ENCODE peak calls at places on chromosome 21, in seven cellular contexts. M is heart right ventricle, I is uterus, Y is HCT116, O is cardiac muscle cell, Z is fibroblast of lung, X is BJ. D is an unnamed sample. For H3K27me3, the result is how much of the 10 kb centered on the place peaks cover.

GRCh38 chr21:38831526-38832467 is 26.1 kb downstream of the ETS2 start:
- DNase-seq in M (no peak), I (peak), Y (peak), O (no peak), Z (peak), X (peak), D (peak)

GRCh38 chr21:18493420-18493819 is 89.8 kb upstream of the TMPRSS15 start:
- DNase-seq in M (no peak), I (no peak), Y (no peak), O (no peak), Z (peak), X (no peak), D (peak)

GRCh38 chr21:15241997-15242767 is 177.4 kb upstream of the NRIP1 start:
- DNase-seq in M (no peak), I (no peak), Y (no peak), O (no peak), Z (peak), X (no peak), D (no peak)

GRCh38 chr21:39715804-39716397 is 29.1 kb upstream of the IGSF5 start:
- DNase-seq in M (peak), I (peak), Y (peak), O (peak), Z (peak), X (no peak), D (peak)

GRCh38 chr21:20570824-20571232 is 427.4 kb upstream of the NCAM2 start:
- DNase-seq in M (no peak), I (no peak), Y (no peak), O (no peak), Z (no peak), X (no peak), D (no peak)

GRCh38 chr21:36052860-36053766 is 7.2 kb downstream of the SETD4 start:
- DNase-seq in M (no peak), I (no peak), Y (no peak), O (no peak), Z (no peak), X (no peak), D (no peak)

GRCh38 chr21:31371715-31372114 is 27.7 kb upstream of the TIAM1 start:
- DNase-seq in M (no peak), I (no peak), Y (no peak), O (no peak), Z (peak), X (no peak), D (no peak)

GRCh38 chr21:42094811-42095210 is 23.7 kb downstream of the UMODL1 start:
- DNase-seq in M (no peak), I (no peak), Y (no peak), O (no peak), Z (no peak), X (no peak), D (no peak)

GRCh38 chr21:18053151-18053550 is 191.5 kb upstream of the CHODL start:
- DNase-seq in M (no peak), I (no peak), Y (no peak), O (no peak), Z (no peak), X (no peak), D (no peak)

GRCh38 chr21:31634993-31635392 is 24.5 kb upstream of the SOD1 start:
- DNase-seq in M (no peak), I (no peak), Y (no peak), O (no peak), Z (no peak), X (no peak), D (no peak)

GRCh38 chr21:24759348-24760118 is 847.7 kb downstream of the MRPL39 start:
- DNase-seq in M (no peak), I (no peak), Y (no peak), O (no peak), Z (no peak), X (no peak), D (no peak)

GRCh38 chr21:33206771-33207290 is 22.9 kb upstream of the IFNAR2 start:
- DNase-seq in M (no peak), I (no peak), Y (no peak), O (no peak), Z (no peak), X (no peak), D (no peak)

GRCh38 chr21:42039911-42040351 is 29.8 kb upstream of the ZBTB21 start:
- DNase-seq in M (peak), I (peak), Y (no peak), O (no peak), Z (peak), X (peak), D (no peak)

GRCh38 chr21:38968887-38969543 is 163.3 kb downstream of the ETS2 start:
- DNase-seq in M (no peak), I (no peak), Y (no peak), O (no peak), Z (no peak), X (no peak), D (no peak)

GRCh38 chr21:15309721-15310120 is 244.9 kb upstream of the NRIP1 start:
- DNase-seq in M (peak), I (no peak), Y (no peak), O (no peak), Z (peak), X (no peak), D (no peak)

GRCh38 chr21:21165063-21165645 is 166.9 kb downstream of the NCAM2 start:
- DNase-seq in M (no peak), I (no peak), Y (no peak), O (no peak), Z (peak), X (peak), D (peak)

GRCh38 chr21:45439171-45439872 is 34.4 kb downstream of the COL18A1 start:
- DNase-seq in M (peak), I (peak), Y (peak), O (peak), Z (peak), X (peak), D (peak)

GRCh38 chr21:45440736-45441350 is 35.9 kb downstream of the COL18A1 start:
- DNase-seq in M (peak), I (no peak), Y (no peak), O (no peak), Z (no peak), X (no peak), D (no peak)

GRCh38 chr21:45436371-45437040 is 31.5 kb downstream of the COL18A1 start:
- DNase-seq in M (no peak), I (no peak), Y (no peak), O (no peak), Z (no peak), X (no peak), D (no peak)

GRCh38 chr21:45439901-45440461 is 35.0 kb downstream of the COL18A1 start:
- DNase-seq in M (peak), I (no peak), Y (no peak), O (no peak), Z (no peak), X (no peak), D (no peak)

DNA sequence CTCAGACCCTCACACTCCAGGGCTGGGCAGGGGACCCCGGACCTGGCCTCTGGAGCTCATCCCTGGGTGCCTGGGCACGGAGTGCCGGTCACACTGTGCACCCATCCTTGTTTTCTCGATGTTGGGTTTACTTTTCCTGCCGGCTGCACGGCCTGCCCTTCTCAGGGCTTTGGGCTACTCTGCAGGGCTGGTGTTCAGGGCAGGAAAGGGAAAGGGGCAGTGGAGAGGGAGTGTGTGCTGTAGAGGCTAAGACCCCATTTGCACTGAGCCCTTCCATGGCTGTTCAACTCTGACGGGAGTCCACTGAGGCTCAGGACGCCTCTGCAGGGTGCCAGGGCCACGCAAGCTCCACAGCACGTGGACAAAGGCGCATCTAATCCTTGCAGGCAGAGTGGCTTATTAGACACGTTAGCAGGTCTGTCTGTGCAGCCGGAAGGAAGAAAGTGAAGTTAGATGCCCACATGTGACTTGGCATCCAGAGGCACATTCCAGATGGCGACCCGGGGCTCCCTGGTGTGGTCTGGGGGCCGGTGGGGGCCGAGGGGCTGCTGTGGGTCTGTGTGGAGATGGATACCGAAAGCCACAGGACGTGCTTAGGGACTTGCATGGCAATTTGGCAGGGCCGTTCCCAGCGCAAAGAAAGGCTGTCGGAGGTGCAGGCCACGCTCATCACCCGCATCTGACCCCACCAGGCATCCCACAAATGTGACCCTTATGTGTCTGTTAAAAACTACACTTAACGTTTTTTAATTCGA is 33.6 kb downstream of the COL18A1 start:
- DNase-seq in M (peak), I (no peak), Y (no peak), O (no peak), Z (no peak), X (no peak), D (no peak)
- H3K4me3 ChIP-seq in M (no peak), I (peak), Y (no peak), O (no peak), Z (no peak), X (no peak), D (no peak)

GRCh38 chr21:26834181-26834945 is 10.8 kb downstream of the ADAMTS1 start:
- DNase-seq in M (no peak), I (no peak), Y (no peak), O (no peak), Z (no peak), X (no peak), D (no peak)
- TF ChIP-seq CTCF in M (peak), I (peak), Y (no peak), O (peak), Z (peak), X (peak), D (peak)

DNA sequence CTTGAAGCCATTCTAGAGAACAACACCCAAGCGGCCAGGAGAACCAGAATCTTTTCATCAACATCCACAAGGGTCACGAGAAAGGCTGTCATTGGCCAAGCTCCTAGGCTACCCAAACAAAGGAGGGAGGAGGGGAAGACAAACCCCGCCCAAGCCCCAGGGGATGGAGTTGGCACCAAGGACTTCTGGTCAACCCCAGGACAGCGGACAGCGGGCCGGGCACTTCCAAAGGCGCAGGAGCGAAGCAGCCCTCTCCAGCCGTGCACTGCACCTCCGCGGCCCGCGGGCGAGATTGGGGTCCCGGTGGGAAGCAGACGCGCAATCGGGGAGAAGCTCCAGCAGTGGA is at the start of gene CLIC6:
- DNase-seq in M (no peak), I (no peak), Y (no peak), O (peak), Z (no peak), X (no peak), D (no peak)
- H3K27me3 ChIP-seq in M (under half), I (under half), Y (under half), O (half or more), Z (under half), X (under half), D (under half)

GRCh38 chr21:26572026-26572425 is 1.1 kb downstream of the CYYR1 start:
- DNase-seq in M (no peak), I (no peak), Y (no peak), O (no peak), Z (no peak), X (no peak), D (no peak)
- H3K4me3 ChIP-seq in M (peak), I (no peak), Y (no peak), O (peak), Z (peak), X (no peak), D (peak)

GRCh38 chr21:26850116-26850643 is 5.0 kb upstream of the ADAMTS1 start:
- DNase-seq in M (no peak), I (no peak), Y (peak), O (no peak), Z (peak), X (no peak), D (no peak)
- TF ChIP-seq CTCF in M (peak), I (peak), Y (no peak), O (peak), Z (peak), X (peak), D (peak)

DNA sequence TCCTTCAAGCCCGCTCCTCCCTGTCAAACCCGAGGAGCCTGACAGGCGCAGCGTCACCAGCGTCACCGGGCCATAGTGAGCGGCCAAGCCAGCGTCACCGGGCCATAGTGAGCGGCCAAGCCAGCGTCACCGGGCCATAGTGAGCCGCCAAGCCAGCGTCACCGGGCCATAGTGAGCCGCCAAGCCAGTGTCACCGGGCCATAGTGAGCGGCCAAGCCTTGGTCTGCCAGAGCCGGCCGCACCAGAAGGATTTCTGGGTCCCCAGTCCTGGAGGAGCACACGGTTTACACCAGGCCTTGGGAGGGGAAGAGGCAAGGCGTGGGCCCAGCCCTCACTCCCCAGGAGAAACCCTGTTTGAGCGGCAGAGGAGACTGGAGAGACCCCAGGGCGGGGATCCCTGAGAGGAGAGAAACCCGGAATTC is 39.8 kb upstream of the COL18A1 start:
- DNase-seq in M (no peak), I (no peak), Y (no peak), O (no peak), Z (no peak), X (no peak), D (no peak)
- H3K27me3 ChIP-seq in M (under half), I (under half), Y (under half), O (under half), Z (under half), X (under half), D (under half)

GRCh38 chr21:43723648-43724047 is 4.7 kb downstream of the PDXK start:
- DNase-seq in M (no peak), I (no peak), Y (no peak), O (no peak), Z (no peak), X (no peak), D (no peak)

GRCh38 chr21:43719748-43720538 is 1.0 kb downstream of the PDXK start:
- DNase-seq in M (no peak), I (no peak), Y (no peak), O (no peak), Z (no peak), X (no peak), D (no peak)

GRCh38 chr21:43720539-43721224 is 1.8 kb downstream of the PDXK start:
- DNase-seq in M (no peak), I (no peak), Y (no peak), O (no peak), Z (no peak), X (no peak), D (no peak)

GRCh38 chr21:43721225-43721605 is 2.3 kb downstream of the PDXK start:
- DNase-seq in M (no peak), I (no peak), Y (no peak), O (no peak), Z (no peak), X (no peak), D (no peak)

DNA sequence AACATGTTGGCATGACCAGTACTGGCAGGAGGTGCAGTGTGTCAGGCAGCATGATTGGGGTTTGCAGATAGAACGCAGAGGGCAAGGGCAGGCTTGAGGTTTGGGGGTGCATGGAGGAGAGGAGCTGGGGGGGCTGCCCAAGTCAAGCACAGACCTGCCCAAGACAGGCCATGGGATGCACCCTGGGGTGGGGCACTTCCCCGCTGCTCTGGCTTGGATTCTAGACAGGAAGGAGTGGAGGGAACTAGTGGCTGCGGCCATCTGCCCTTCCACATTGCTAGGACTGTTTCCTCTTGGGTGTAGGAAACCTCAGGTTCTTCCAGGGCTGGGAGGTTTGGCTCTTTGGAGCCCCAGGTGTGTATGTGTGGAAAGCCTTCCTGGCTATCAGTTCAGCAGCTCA is 3.0 kb downstream of the PDXK start:
- DNase-seq in M (no peak), I (no peak), Y (no peak), O (no peak), Z (no peak), X (no peak), D (no peak)
- H3K4me3 ChIP-seq in M (no peak), I (no peak), Y (no peak), O (no peak), Z (no peak), X (no peak), D (peak)

D was measured in kidney epithelial cell.